ENCODE peak calls at places on chromosomes 2 and 18, in nine cellular contexts. J is stimulated activated CD4-positive, alpha-beta T cell treated with anti-CD3 and anti-CD28 coated beads, Interleukin-4, amount 100 ng/mL, for 24 hours; U is B cell; G is GM23248; Q is left ventricle myocardium superior; F is HL-60; T is transverse colon; X is GM18507; C is H7. P is an unnamed sample.

GRCh38 chr2:20129320-20130274 is 78.2 kb upstream of the LAPTM4A start:
- DNase-seq in J (no peak), U (no peak), G (no peak), Q (no peak), F (no peak), T (peak; percentile 78), X (no peak), C (no peak), P (no peak)

GRCh38 chr2:67057901-67058703 is 339.0 kb upstream of the ETAA1 start:
- DNase-seq in J (no peak), U (no peak), G (peak; percentile 7), Q (no peak), F (no peak), T (no peak), X (no peak), C (no peak), P (no peak)

GRCh38 chr2:33375054-33375453 is 101.4 kb upstream of the RASGRP3 start:
- DNase-seq in J (no peak), U (no peak), G (peak; percentile 90), Q (no peak), F (no peak), T (no peak), X (no peak), C (no peak), P (no peak)

GRCh38 chr18:44895176-44895798 is 214.6 kb downstream of the SETBP1 start:
- DNase-seq in J (peak; percentile 51), U (no peak), G (peak; percentile 52), Q (peak; percentile 40), F (peak; percentile 71), T (peak; percentile 76), X (no peak), C (no peak), P (no peak)

GRCh38 chr2:188788621-188789020 is 185.6 kb upstream of the COL3A1 start:
- DNase-seq in J (no peak), U (no peak), G (peak; percentile 86), Q (peak; percentile 46), F (no peak), T (peak; percentile 48), X (no peak), C (no peak), P (no peak)

GRCh38 chr2:63755216-63755615 is 86.5 kb upstream of the UGP2 start:
- DNase-seq in J (no peak), U (no peak), G (peak; percentile 38), Q (no peak), F (no peak), T (no peak), X (no peak), C (no peak), P (no peak)

GRCh38 chr18:68263481-68263880 is 451.4 kb downstream of the TMX3 start:
- DNase-seq in J (no peak), U (no peak), G (peak; percentile 77), Q (no peak), F (no peak), T (no peak), X (no peak), C (no peak), P (no peak)

GRCh38 chr2:12488365-12488972 is 228.3 kb upstream of the TRIB2 start:
- DNase-seq in J (peak; percentile 44), U (peak; percentile 55), G (no peak), Q (no peak), F (no peak), T (no peak), X (no peak), C (no peak), P (no peak)

GRCh38 chr2:152740743-152741328 is 22.4 kb downstream of the ARL6IP6 start:
- DNase-seq in J (no peak), U (no peak), G (peak; percentile 77), Q (no peak), F (no peak), T (no peak), X (no peak), C (peak; percentile 6), P (no peak)

GRCh38 chr18:69402219-69402989 is 1.7 kb downstream of the DOK6 start:
- DNase-seq in J (no peak), U (no peak), G (peak; percentile 4), Q (peak; percentile 34), F (no peak), T (no peak), X (no peak), C (peak; percentile 42), P (no peak)

GRCh38 chr2:17539993-17540812 is at the start of gene VSNL1:
- DNase-seq in J (no peak), U (no peak), G (peak; percentile 74), Q (peak; percentile 83), F (no peak), T (peak; percentile 86), X (no peak), C (peak; percentile 88), P (no peak)

GRCh38 chr2:137925599-137925998 is 38.7 kb upstream of the HNMT start:
- DNase-seq in J (no peak), U (no peak), G (no peak), Q (no peak), F (no peak), T (no peak), X (no peak), C (no peak), P (no peak)

GRCh38 chr2:70887550-70888229 is 48.0 kb upstream of the ATP6V1B1 start:
- DNase-seq in J (no peak), U (no peak), G (no peak), Q (peak; percentile 49), F (no peak), T (peak; percentile 54), X (no peak), C (peak; percentile 97), P (peak; percentile 82)

GRCh38 chr2:152115952-152116351 is 17.1 kb upstream of the CACNB4 start:
- DNase-seq in J (no peak), U (no peak), G (no peak), Q (no peak), F (no peak), T (no peak), X (no peak), C (no peak), P (no peak)

GRCh38 chr2:109129921-109130725 is 1.1 kb downstream of the SH3RF3 start:
- DNase-seq in J (no peak), U (peak; percentile 37), G (peak; percentile 49), Q (peak; percentile 36), F (no peak), T (peak; percentile 11), X (no peak), C (peak; percentile 69), P (no peak)

GRCh38 chr18:7749510-7749981 is 182.4 kb downstream of the PTPRM start:
- DNase-seq in J (no peak), U (no peak), G (no peak), Q (no peak), F (no peak), T (no peak), X (no peak), C (no peak), P (no peak)

GRCh38 chr2:151029406-151030157 is 232.1 kb downstream of the RBM43 start:
- DNase-seq in J (no peak), U (no peak), G (peak; percentile 89), Q (no peak), F (no peak), T (no peak), X (no peak), C (no peak), P (no peak)

GRCh38 chr2:64880193-64880951 is 108.8 kb upstream of the SLC1A4 start:
- DNase-seq in J (no peak), U (no peak), G (no peak), Q (no peak), F (no peak), T (no peak), X (no peak), C (no peak), P (no peak)

GRCh38 chr2:226877491-226877890 is 41.6 kb downstream of the RHBDD1 start:
- DNase-seq in J (no peak), U (no peak), G (no peak), Q (no peak), F (no peak), T (no peak), X (no peak), C (no peak), P (no peak)

GRCh38 chr2:20438334-20439192 is 8.3 kb upstream of the RHOB start:
- DNase-seq in J (no peak), U (no peak), G (peak; percentile 90), Q (no peak), F (no peak), T (peak; percentile 57), X (no peak), C (no peak), P (no peak)

GRCh38 chr2:47984041-47984440 is 77.7 kb upstream of the FBXO11 start:
- DNase-seq in J (no peak), U (no peak), G (peak; percentile 6), Q (no peak), F (no peak), T (no peak), X (no peak), C (no peak), P (no peak)

GRCh38 chr2:55922488-55922887 is 1.1 kb downstream of the EFEMP1 start:
- DNase-seq in J (no peak), U (no peak), G (peak; percentile 16), Q (no peak), F (no peak), T (no peak), X (no peak), C (peak; percentile 58), P (no peak)

GRCh38 chr2:239461551-239462515 is 61.0 kb upstream of the HDAC4 start:
- DNase-seq in J (no peak), U (no peak), G (no peak), Q (no peak), F (no peak), T (peak; percentile 3), X (no peak), C (no peak), P (peak; percentile 77)

GRCh38 chr2:239298126-239298804 is 102.6 kb downstream of the HDAC4 start:
- DNase-seq in J (peak; percentile 77), U (no peak), G (peak; percentile 48), Q (peak; percentile 31), F (no peak), T (peak; percentile 34), X (no peak), C (no peak), P (no peak)

GRCh38 chr2:29058082-29058481 is 16.2 kb downstream of the PCARE start:
- DNase-seq in J (no peak), U (no peak), G (no peak), Q (no peak), F (no peak), T (no peak), X (no peak), C (no peak), P (no peak)

GRCh38 chr18:63322908-63323634 is 3.5 kb upstream of the BCL2 start:
- DNase-seq in J (peak; percentile 67), U (peak; percentile 74), G (peak; percentile 84), Q (no peak), F (peak; percentile 84), T (peak; percentile 72), X (no peak), C (peak; percentile 67), P (no peak)

GRCh38 chr2:129002751-129003150 is 684.1 kb upstream of the HS6ST1 start:
- DNase-seq in J (no peak), U (no peak), G (no peak), Q (no peak), F (no peak), T (no peak), X (no peak), C (no peak), P (peak; percentile 70)

GRCh38 chr2:84959045-84959493 is 11.9 kb upstream of the KCMF1 start:
- DNase-seq in J (no peak), U (no peak), G (peak; percentile 88), Q (no peak), F (peak; percentile 14), T (no peak), X (no peak), C (no peak), P (no peak)

GRCh38 chr18:79856119-79857080 is 58.7 kb downstream of the KCNG2 start:
- DNase-seq in J (no peak), U (peak; percentile 45), G (peak; percentile 43), Q (peak; percentile 25), F (peak; percentile 71), T (no peak), X (peak; percentile 44), C (peak; percentile 89), P (peak; percentile 75)

GRCh38 chr2:72147303-72147970 is at the start of gene CYP26B1:
- DNase-seq in J (no peak), U (no peak), G (peak; percentile 46), Q (peak; percentile 67), F (no peak), T (no peak), X (no peak), C (peak; percentile 90), P (peak; percentile 62)